ENCODE peak calls at places on chromosomes 11 and 22, in four cellular contexts. Z is endothelial cell, O is neuronal stem cell, G is iris pigment epithelial cell. V is an unnamed sample.
A peak's percentile ranks its signal among the peaks of the same experiment; 100 is the strongest.

GRCh38 chr11:38392176-38392575 is 1794.1 kb upstream of the RAG2 start:
- DNase-seq in Z (no peak), O (no peak), G (no peak), V (no peak)

GRCh38 chr11:132125855-132126841 is 755.7 kb downstream of the NTM start:
- DNase-seq in Z (peak; percentile 33), O (peak; percentile 30), G (no peak), V (no peak)

GRCh38 chr22:41078975-41079374 is 13.4 kb upstream of the EP300 start:
- DNase-seq in Z (no peak), O (peak; percentile 9), G (no peak), V (no peak)

GRCh38 chr11:27217948-27218410 is 145.0 kb downstream of the CCDC34 start:
- DNase-seq in Z (no peak), O (no peak), G (peak; percentile 84), V (peak; percentile 38)

GRCh38 chr11:126696976-126697375 is 303.6 kb downstream of the KIRREL3 start:
- DNase-seq in Z (no peak), O (no peak), G (no peak), V (no peak)

GRCh38 chr11:44774131-44774530 is 47.4 kb downstream of the TSPAN18 start:
- DNase-seq in Z (peak; percentile 36), O (no peak), G (no peak), V (peak; percentile 87)

GRCh38 chr11:94129505-94130335 is 1.1 kb downstream of the PANX1 start:
- DNase-seq in Z (no peak), O (no peak), G (peak; percentile 63), V (no peak)

GRCh38 chr11:66614073-66614472 is 2.4 kb upstream of the RBM14 start:
- DNase-seq in Z (no peak), O (no peak), G (no peak), V (no peak)

GRCh38 chr11:132910016-132910760 is 622.1 kb downstream of the OPCML start:
- DNase-seq in Z (no peak), O (no peak), G (no peak), V (no peak)

GRCh38 chr11:86575927-86576326 is 96.5 kb downstream of the ME3 start:
- DNase-seq in Z (no peak), O (no peak), G (no peak), V (no peak)

V was measured in SK-N-DZ.